ENCODE peak calls at places on chromosomes 7 and 10, in six cellular contexts. M is PC-3, R is thoracic aorta, C is small intestine, G is neuronal stem cell, Q is OCI-LY7. A is an unnamed sample.

GRCh38 chr7:20831451-20831850 is 44.8 kb upstream of the SP8 start:
- DNase-seq in Q (no peak), R (no peak), M (no peak), C (no peak), G (no peak), A (no peak)

GRCh38 chr10:125158528-125159485 is 1.6 kb downstream of the CTBP2 start:
- DNase-seq in C (peak; percentile 65), R (no peak), Q (no peak), M (peak; percentile 44), G (no peak), A (no peak)

GRCh38 chr7:77537136-77537594 is at the start of gene PTPN12:
- DNase-seq in C (no peak), Q (no peak), M (no peak), G (no peak), R (peak; percentile 26), A (no peak)

GRCh38 chr10:62054408-62054807 is 152.9 kb downstream of the ARID5B start:
- DNase-seq in Q (no peak), G (no peak), C (no peak), R (no peak), M (no peak), A (no peak)

GRCh38 chr7:149864023-149864422 is 9.7 kb upstream of the ATP6V0E2 start:
- DNase-seq in G (no peak), C (no peak), R (no peak), Q (no peak), M (no peak), A (no peak)

GRCh38 chr10:11608159-11608966 is 3.1 kb downstream of the USP6NL start:
- DNase-seq in G (no peak), C (peak; percentile 22), R (no peak), M (no peak), Q (peak; percentile 43), A (no peak)

GRCh38 chr7:69277361-69277760 is 320.9 kb upstream of the AUTS2 start:
- DNase-seq in C (no peak), M (no peak), Q (no peak), G (no peak), R (no peak), A (no peak)

GRCh38 chr10:106705576-106706526 is 458.7 kb downstream of the SORCS1 start:
- DNase-seq in M (peak; percentile 72), C (peak; percentile 45), G (peak; percentile 82), R (no peak), Q (peak; percentile 56), A (peak; percentile 17)

GRCh38 chr7:44187636-44188416 is 1.4 kb downstream of the GCK start:
- DNase-seq in M (no peak), G (no peak), R (no peak), C (no peak), Q (no peak), A (no peak)

GRCh38 chr10:103278424-103278823 is 1.5 kb downstream of the INA start:
- DNase-seq in Q (no peak), M (no peak), R (no peak), G (no peak), C (no peak), A (no peak)

GRCh38 chr7:151920533-151920932 is 35.7 kb upstream of the GALNTL5 start:
- DNase-seq in R (no peak), C (no peak), Q (no peak), M (no peak), G (no peak), A (no peak)

GRCh38 chr7:132141109-132141508 is 435.2 kb downstream of the PLXNA4 start:
- DNase-seq in M (no peak), G (no peak), R (no peak), C (no peak), Q (no peak), A (no peak)

GRCh38 chr7:85074-85945 is 107.1 kb upstream of the FAM20C start:
- DNase-seq in G (no peak), R (no peak), M (peak; percentile 16), C (no peak), Q (no peak), A (peak; percentile 70)

GRCh38 chr10:72340510-72340895 is 14.2 kb downstream of the DNAJB12 start:
- DNase-seq in M (peak; percentile 58), C (peak; percentile 56), Q (peak; percentile 74), R (no peak), G (no peak), A (peak; percentile 62)

GRCh38 chr10:130967784-130968183 is 343.7 kb downstream of the TCERG1L start:
- DNase-seq in Q (no peak), M (no peak), R (no peak), C (no peak), G (no peak), A (no peak)

GRCh38 chr7:93949468-93949867 is 27.9 kb downstream of the GNG11 start:
- DNase-seq in M (peak; percentile 35), Q (no peak), G (no peak), R (no peak), C (no peak), A (no peak)

GRCh38 chr7:23680417-23681405 is 712 bp downstream of the FAM221A start:
- DNase-seq in C (peak; percentile 88), M (peak; percentile 77), R (no peak), G (peak; percentile 66), Q (peak; percentile 27), A (no peak)

GRCh38 chr7:1884583-1885350 is 214.7 kb downstream of the ELFN1 start:
- DNase-seq in C (no peak), R (no peak), G (no peak), M (peak; percentile 6), Q (no peak), A (no peak)

GRCh38 chr7:70738080-70738479 is 393.9 kb upstream of the GALNT17 start:
- DNase-seq in M (peak; percentile 1), C (peak; percentile 67), Q (no peak), G (no peak), R (no peak), A (no peak)

GRCh38 chr10:97726636-97727178 is 10.2 kb upstream of the ZFYVE27 start:
- DNase-seq in Q (no peak), C (peak; percentile 47), R (no peak), G (no peak), M (peak; percentile 73), A (no peak)

GRCh38 chr7:106419455-106420182 is 134.8 kb upstream of the NAMPT start:
- DNase-seq in G (no peak), M (no peak), C (no peak), R (no peak), Q (no peak), A (no peak)

GRCh38 chr10:110269641-110270318 is 34.9 kb downstream of the SMNDC1 start:
- DNase-seq in G (no peak), M (no peak), Q (no peak), C (peak; percentile 86), R (no peak), A (no peak)
- H3K4me1 ChIP-seq in G (no peaks in the 10 kb centered on the region), M (no peaks in the 10 kb centered on the region), Q (peaks cover 28% of the 10 kb centered on the region), C (no peaks in the 10 kb centered on the region), R (peaks cover 96% of the 10 kb centered on the region), A (peaks cover 4% of the 10 kb centered on the region)

DNA sequence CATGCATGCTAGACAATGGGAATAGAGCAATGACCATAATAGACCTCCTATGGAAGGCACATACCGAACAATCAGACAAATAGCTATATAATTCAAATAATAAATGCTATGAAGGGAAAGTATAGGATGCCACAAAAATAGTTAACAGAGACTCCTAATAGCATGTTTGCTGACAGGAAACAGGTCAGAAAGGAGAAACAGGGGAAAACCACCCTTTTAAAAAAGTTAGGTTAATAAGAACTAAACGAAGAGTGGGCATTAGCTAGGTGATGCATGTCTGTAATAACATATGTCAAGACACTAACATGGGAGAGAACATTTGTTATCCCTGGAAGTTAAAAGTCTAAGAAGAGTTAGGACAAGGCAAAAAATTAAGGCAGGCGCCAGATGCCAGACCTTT is 58.9 kb downstream of the ABI1 start:
- DNase-seq in G (no peak), Q (peak; percentile 31), M (no peak), C (no peak), R (no peak), A (no peak)
- H3K4me1 ChIP-seq in G (peaks cover 4% of the 10 kb centered on the region), Q (peaks cover 98% of the 10 kb centered on the region), M (peaks cover 7% of the 10 kb centered on the region), C (peaks cover 5% of the 10 kb centered on the region), R (peaks cover 25% of the 10 kb centered on the region), A (no peaks in the 10 kb centered on the region)

GRCh38 chr10:102117391-102118159 is 2.6 kb downstream of the LDB1 start:
- DNase-seq in G (peak; percentile 59), C (no peak), Q (peak; percentile 49), M (no peak), R (peak; percentile 54), A (peak; percentile 62)

GRCh38 chr10:102120987-102121738 is 995 bp upstream of the LDB1 start:
- DNase-seq in R (peak; percentile 43), G (peak; percentile 77), M (no peak), C (no peak), Q (no peak), A (no peak)

GRCh38 chr10:102118867-102119266 is 1.3 kb downstream of the LDB1 start:
- DNase-seq in Q (peak; percentile 70), M (no peak), C (no peak), R (no peak), G (no peak), A (no peak)

GRCh38 chr10:102120142-102120986 is at the start of gene LDB1:
- DNase-seq in C (peak; percentile 84), M (peak; percentile 65), G (peak; percentile 90), R (peak; percentile 42), Q (peak; percentile 85), A (peak; percentile 60)

DNA sequence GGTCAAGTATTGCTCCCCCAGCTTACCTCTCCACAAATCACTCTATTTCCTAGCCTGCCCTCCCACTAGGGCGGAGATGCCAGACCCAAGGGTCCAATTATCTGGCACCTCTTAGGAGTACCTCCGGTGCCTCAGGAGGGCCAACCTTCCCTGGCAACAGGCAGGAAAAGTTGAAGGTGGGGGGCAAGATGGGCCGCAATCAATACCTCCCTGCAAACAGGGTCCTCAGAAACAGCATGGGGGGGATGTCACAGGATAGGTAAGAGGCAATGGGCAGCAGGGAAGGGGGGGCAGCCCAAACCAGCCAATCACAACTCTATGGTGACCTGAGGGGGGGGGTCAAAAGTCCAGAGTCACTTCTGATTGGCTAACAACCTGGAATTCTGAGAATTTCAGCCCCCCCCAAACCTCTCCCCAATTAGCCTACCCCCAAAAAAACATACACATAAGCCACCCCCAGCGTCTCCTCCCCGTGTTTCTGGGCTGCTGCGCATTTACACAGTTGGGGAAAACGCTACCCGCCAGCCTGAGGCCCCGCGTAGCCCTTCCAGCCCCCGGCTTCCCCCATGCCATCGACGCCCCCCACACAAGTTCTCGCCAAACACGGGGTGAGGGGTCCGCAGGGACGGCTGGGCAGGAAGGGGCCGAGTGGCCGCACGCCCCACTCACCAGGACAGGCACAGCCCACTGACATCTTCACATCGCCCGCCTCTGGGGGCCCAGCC is 589 bp downstream of the LDB1 start:
- DNase-seq in R (no peak), G (peak; percentile 48), C (peak; percentile 61), M (peak; percentile 56), Q (peak; percentile 69), A (peak; percentile 42)
- H3K4me1 ChIP-seq in R (peaks cover 54% of the 10 kb centered on the region), G (peaks cover 45% of the 10 kb centered on the region), C (peaks cover 2% of the 10 kb centered on the region), M (peaks cover 31% of the 10 kb centered on the region), Q (peaks cover 54% of the 10 kb centered on the region), A (no peaks in the 10 kb centered on the region)

GRCh38 chr10:119278126-119278701 is 70.8 kb downstream of the GRK5 start:
- DNase-seq in G (no peak), R (no peak), Q (no peak), C (no peak), M (no peak), A (no peak)

GRCh38 chr10:119270893-119271361 is 63.6 kb downstream of the GRK5 start:
- DNase-seq in G (no peak), R (peak; percentile 46), Q (no peak), C (peak; percentile 98), M (peak; percentile 50), A (peak; percentile 41)

GRCh38 chr10:119272736-119273135 is 65.4 kb downstream of the GRK5 start:
- DNase-seq in Q (no peak), M (no peak), G (no peak), R (no peak), C (no peak), A (no peak)

GRCh38 chr10:119273413-119273812 is 66.0 kb downstream of the GRK5 start:
- DNase-seq in G (no peak), R (no peak), C (no peak), M (no peak), Q (no peak), A (no peak)

GRCh38 chr10:119274519-119275045 is 67.2 kb downstream of the GRK5 start:
- DNase-seq in R (no peak), Q (peak; percentile 48), C (no peak), G (no peak), M (no peak), A (no peak)
- H3K4me1 ChIP-seq in R (peaks cover 84% of the 10 kb centered on the region), Q (peaks cover 17% of the 10 kb centered on the region), C (peaks cover 23% of the 10 kb centered on the region), G (peaks cover 5% of the 10 kb centered on the region), M (peaks cover 22% of the 10 kb centered on the region), A (peaks cover 28% of the 10 kb centered on the region)